ENCODE peak calls at places on chromosome 10, in six cellular contexts. J is effector memory CD4-positive, alpha-beta T cell; X is EH; L is A549; I is CD8-positive, alpha-beta T cell; T is astrocyte of the hippocampus. Y is an unnamed sample.

GRCh38 chr10:69217119-69217754 is 2.9 kb upstream of the HKDC1 start:
- DNase-seq in J (no peak), X (peak; percentile 94), L (peak; percentile 69), I (no peak), T (peak; percentile 86), Y (no peak)

GRCh38 chr10:71081229-71081560 is 131.2 kb upstream of the UNC5B start:
- DNase-seq in J (no peak), X (no peak), L (no peak), I (no peak), T (no peak), Y (no peak)

GRCh38 chr10:90579602-90580242 is 278.1 kb downstream of the HTR7 start:
- DNase-seq in J (no peak), X (peak; percentile 32), L (peak; percentile 38), I (no peak), T (peak; percentile 49), Y (no peak)

GRCh38 chr10:118207470-118208007 is 134.6 kb downstream of the FAM204A start:
- DNase-seq in J (no peak), X (no peak), L (no peak), I (no peak), T (no peak), Y (no peak)

GRCh38 chr10:114386446-114386845 is 17.9 kb downstream of the AFAP1L2 start:
- DNase-seq in J (no peak), X (no peak), L (peak; percentile 26), I (no peak), T (no peak), Y (no peak)

GRCh38 chr10:61742812-61743211 is 80.1 kb downstream of the CABCOCO1 start:
- DNase-seq in J (no peak), X (peak; percentile 30), L (no peak), I (no peak), T (no peak), Y (no peak)

GRCh38 chr10:124339951-124340760 is 78.6 kb downstream of the OAT start:
- DNase-seq in J (no peak), X (peak; percentile 97), L (peak; percentile 38), I (no peak), T (peak; percentile 91), Y (no peak)

GRCh38 chr10:137031-137430 is 1.8 kb downstream of the ZMYND11 start:
- DNase-seq in J (peak; percentile 25), X (peak; percentile 21), L (peak; percentile 55), I (no peak), T (peak; percentile 29), Y (peak; percentile 16)

GRCh38 chr10:70589762-70590662 is 12.5 kb downstream of the PRF1 start:
- DNase-seq in J (no peak), X (peak; percentile 13), L (no peak), I (peak; percentile 35), T (no peak), Y (no peak)

GRCh38 chr10:109735776-109736175 is 187.5 kb downstream of the XPNPEP1 start:
- DNase-seq in J (no peak), X (no peak), L (no peak), I (no peak), T (no peak), Y (no peak)

GRCh38 chr10:129942391-129942790 is 21.7 kb downstream of the EBF3 start:
- DNase-seq in J (no peak), X (no peak), L (no peak), I (no peak), T (no peak), Y (no peak)

GRCh38 chr10:95504187-95504800 is 56.9 kb downstream of the SORBS1 start:
- DNase-seq in J (no peak), X (no peak), L (no peak), I (no peak), T (no peak), Y (no peak)

GRCh38 chr10:22420787-22421517 is 75.7 kb downstream of the SPAG6 start:
- DNase-seq in J (no peak), X (no peak), L (peak; percentile 25), I (no peak), T (no peak), Y (no peak)

GRCh38 chr10:51462076-51462779 is 237.2 kb downstream of the CSTF2T start:
- DNase-seq in J (no peak), X (peak; percentile 19), L (no peak), I (no peak), T (peak; percentile 11), Y (no peak)

GRCh38 chr10:102673961-102674511 is 29.8 kb downstream of the TRIM8 start:
- DNase-seq in J (peak; percentile 64), X (peak; percentile 86), L (no peak), I (peak; percentile 79), T (peak; percentile 78), Y (peak; percentile 75)

GRCh38 chr10:27147701-27148100 is 6.5 kb downstream of the YME1L1 start:
- DNase-seq in J (no peak), X (no peak), L (no peak), I (no peak), T (no peak), Y (no peak)

GRCh38 chr10:4822208-4822607 is 3.8 kb upstream of the AKR1E2 start:
- DNase-seq in J (no peak), X (no peak), L (no peak), I (no peak), T (no peak), Y (no peak)

GRCh38 chr10:104067525-104067924 is 18.2 kb downstream of the COL17A1 start:
- DNase-seq in J (no peak), X (no peak), L (no peak), I (no peak), T (no peak), Y (no peak)

GRCh38 chr10:74078037-74078436 is 72.6 kb downstream of the AP3M1 start:
- DNase-seq in J (peak; percentile 6), X (peak; percentile 76), L (peak; percentile 45), I (no peak), T (peak; percentile 80), Y (no peak)